ENCODE peak calls at places on chromosomes 1 and 21, in eight cellular contexts. V, H, R, L, O, U, G and Y are unnamed samples.

GRCh38 chr1:21560916-21561638 is 51.9 kb downstream of the ALPL start:
- DNase-seq in V (no peak), H (no peak), R (no peak), L (no peak), O (no peak), U (no peak), G (no peak), Y (no peak)

GRCh38 chr21:28224191-28224755 is 768.4 kb downstream of the LTN1 start:
- DNase-seq in V (no peak), H (no peak), R (no peak), L (no peak), O (no peak), U (no peak), G (no peak), Y (no peak)

GRCh38 chr1:160076295-160076694 is 5.0 kb upstream of the KCNJ9 start:
- DNase-seq in V (no peak), H (no peak), R (no peak), L (no peak), O (no peak), U (no peak), G (no peak), Y (no peak)

GRCh38 chr1:165884690-165885304 is 57.4 kb downstream of the UCK2 start:
- DNase-seq in V (no peak), H (no peak), R (no peak), L (no peak), O (no peak), U (no peak), G (no peak), Y (peak)

GRCh38 chr1:35558374-35559316 is 1.0 kb downstream of the NCDN start:
- DNase-seq in V (no peak), H (peak), R (no peak), L (peak), O (no peak), U (no peak), G (peak), Y (no peak)

GRCh38 chr1:203278087-203278884 is 27.0 kb upstream of the BTG2 start:
- DNase-seq in V (peak), H (peak), R (no peak), L (no peak), O (no peak), U (peak), G (peak), Y (peak)

GRCh38 chr1:247639381-247639981 is 34.1 kb downstream of the OR2G3 start:
- DNase-seq in V (peak), H (no peak), R (peak), L (no peak), O (peak), U (peak), G (peak), Y (no peak)

GRCh38 chr1:153953859-153954365 is 4.5 kb downstream of the CRTC2 start:
- DNase-seq in V (no peak), H (no peak), R (no peak), L (no peak), O (no peak), U (no peak), G (no peak), Y (no peak)

GRCh38 chr1:72869873-72870272 is 587.5 kb upstream of the NEGR1 start:
- DNase-seq in V (no peak), H (no peak), R (no peak), L (no peak), O (no peak), U (no peak), G (no peak), Y (no peak)

GRCh38 chr1:156691665-156692408 is 13.5 kb downstream of the CRABP2 start:
- DNase-seq in V (no peak), H (no peak), R (no peak), L (no peak), O (no peak), U (no peak), G (peak), Y (no peak)

GRCh38 chr1:46809071-46809470 is 10.2 kb downstream of the CYP4B1 start:
- DNase-seq in V (no peak), H (no peak), R (no peak), L (no peak), O (no peak), U (no peak), G (no peak), Y (no peak)

GRCh38 chr1:62637392-62638105 is 40.2 kb downstream of the ANGPTL3 start:
- DNase-seq in V (no peak), H (no peak), R (no peak), L (no peak), O (no peak), U (no peak), G (no peak), Y (peak)

GRCh38 chr1:244239261-244239770 is 188.2 kb downstream of the ZBTB18 start:
- DNase-seq in V (no peak), H (peak), R (no peak), L (no peak), O (peak), U (no peak), G (no peak), Y (no peak)

GRCh38 chr1:170807432-170807831 is 127.9 kb upstream of the MROH9 start:
- DNase-seq in V (no peak), H (no peak), R (no peak), L (no peak), O (no peak), U (no peak), G (no peak), Y (no peak)